ENCODE peak calls at places on chromosomes 7 and 10, in four cellular contexts. L, M, E and N are unnamed samples.

GRCh38 chr7:94420321-94420720 is 25.6 kb downstream of the COL1A2 start:
- DNase-seq in L (no peak), E (no peak), M (no peak), N (peak; percentile 35)

GRCh38 chr10:103800789-103801540 is 54.4 kb downstream of the SH3PXD2A start:
- DNase-seq in M (no peak), E (no peak), L (peak; percentile 24), N (peak; percentile 82)

GRCh38 chr7:92830532-92831110 is 5.8 kb downstream of the CDK6 start:
- DNase-seq in E (no peak), M (no peak), L (no peak), N (peak; percentile 46)

GRCh38 chr7:22319424-22320403 is 37.2 kb downstream of the RAPGEF5 start:
- DNase-seq in M (no peak), L (no peak), E (no peak), N (no peak)

GRCh38 chr7:32378991-32379390 is 111.2 kb downstream of the LSM5 start:
- DNase-seq in E (no peak), M (no peak), L (no peak), N (no peak)

GRCh38 chr10:30818010-30818660 is 188.6 kb upstream of the LYZL2 start:
- DNase-seq in E (peak; percentile 16), L (no peak), M (peak; percentile 92), N (peak; percentile 58)

GRCh38 chr7:93944673-93945072 is 23.1 kb downstream of the GNG11 start:
- DNase-seq in E (no peak), L (no peak), M (peak; percentile 94), N (peak; percentile 38)

GRCh38 chr7:17440831-17441230 is 142.4 kb downstream of the AHR start:
- DNase-seq in L (no peak), E (no peak), M (no peak), N (no peak)

GRCh38 chr10:36303896-36304295 is 661.8 kb upstream of the FZD8 start:
- DNase-seq in E (no peak), M (no peak), L (no peak), N (no peak)

GRCh38 chr7:108684629-108685028 is 115.0 kb downstream of the DNAJB9 start:
- DNase-seq in M (peak; percentile 50), E (no peak), L (no peak), N (no peak)

GRCh38 chr7:1223196-1224092 is 9.2 kb upstream of the UNCX start:
- DNase-seq in L (no peak), M (no peak), E (no peak), N (no peak)

GRCh38 chr10:52678611-52679010 is 94.0 kb downstream of the MBL2 start:
- DNase-seq in L (no peak), E (no peak), M (no peak), N (no peak)

GRCh38 chr10:114719311-114719710 is 61.2 kb upstream of the ABLIM1 start:
- DNase-seq in M (no peak), L (no peak), E (no peak), N (no peak)

GRCh38 chr10:110457851-110458582 is 39.7 kb upstream of the DUSP5 start:
- DNase-seq in E (no peak), L (no peak), M (peak; percentile 14), N (no peak)

GRCh38 chr10:122342293-122343134 is 32.0 kb upstream of the PLEKHA1 start:
- DNase-seq in L (no peak), M (peak; percentile 71), E (peak; percentile 47), N (peak; percentile 51)

GRCh38 chr7:19982841-19983835 is 209.7 kb upstream of the TMEM196 start:
- DNase-seq in M (peak; percentile 58), E (no peak), L (peak; percentile 38), N (peak; percentile 77)

GRCh38 chr7:42272793-42273665 is 36.0 kb upstream of the GLI3 start:
- DNase-seq in L (no peak), E (no peak), M (no peak), N (peak; percentile 59)

GRCh38 chr10:46542567-46543323 is 13.7 kb downstream of the GPRIN2 start:
- DNase-seq in M (no peak), E (no peak), L (no peak), N (no peak)

GRCh38 chr10:62527019-62527827 is 153.1 kb downstream of the ZNF365 start:
- DNase-seq in L (peak; percentile 90), M (no peak), E (no peak), N (no peak)

GRCh38 chr7:148253629-148254028 is 336.9 kb upstream of the C7orf33 start:
- DNase-seq in L (no peak), M (no peak), E (no peak), N (no peak)

GRCh38 chr7:127665922-127666321 is 13.9 kb downstream of the SND1 start:
- DNase-seq in L (no peak), E (no peak), M (no peak), N (no peak)

GRCh38 chr10:86346794-86347665 is 19.6 kb downstream of the GRID1 start:
- DNase-seq in E (no peak), M (no peak), L (no peak), N (no peak)

GRCh38 chr7:118153551-118154177 is 30.3 kb upstream of the LSM8 start:
- DNase-seq in M (peak; percentile 57), E (peak; percentile 58), L (no peak), N (peak; percentile 33)

GRCh38 chr10:22658745-22659410 is 55.5 kb downstream of the PIP4K2A start:
- DNase-seq in L (no peak), E (no peak), M (no peak), N (peak; percentile 48)

GRCh38 chr10:22659901-22660300 is 54.5 kb downstream of the PIP4K2A start:
- DNase-seq in L (no peak), E (no peak), M (no peak), N (no peak)

GRCh38 chr10:22656056-22656455 is 58.3 kb downstream of the PIP4K2A start:
- DNase-seq in M (no peak), E (no peak), L (no peak), N (no peak)

GRCh38 chr10:22657028-22657427 is 57.4 kb downstream of the PIP4K2A start:
- DNase-seq in E (no peak), M (no peak), L (no peak), N (no peak)

GRCh38 chr10:22657566-22658190 is 56.7 kb downstream of the PIP4K2A start:
- DNase-seq in M (no peak), E (no peak), L (no peak), N (peak; percentile 53)
- H3K4me2 ChIP-seq in M (no peak overlapping the region), E (no peak overlapping the region), L (peak overlapping the region; percentile 31), N (no peak overlapping the region)

DNA sequence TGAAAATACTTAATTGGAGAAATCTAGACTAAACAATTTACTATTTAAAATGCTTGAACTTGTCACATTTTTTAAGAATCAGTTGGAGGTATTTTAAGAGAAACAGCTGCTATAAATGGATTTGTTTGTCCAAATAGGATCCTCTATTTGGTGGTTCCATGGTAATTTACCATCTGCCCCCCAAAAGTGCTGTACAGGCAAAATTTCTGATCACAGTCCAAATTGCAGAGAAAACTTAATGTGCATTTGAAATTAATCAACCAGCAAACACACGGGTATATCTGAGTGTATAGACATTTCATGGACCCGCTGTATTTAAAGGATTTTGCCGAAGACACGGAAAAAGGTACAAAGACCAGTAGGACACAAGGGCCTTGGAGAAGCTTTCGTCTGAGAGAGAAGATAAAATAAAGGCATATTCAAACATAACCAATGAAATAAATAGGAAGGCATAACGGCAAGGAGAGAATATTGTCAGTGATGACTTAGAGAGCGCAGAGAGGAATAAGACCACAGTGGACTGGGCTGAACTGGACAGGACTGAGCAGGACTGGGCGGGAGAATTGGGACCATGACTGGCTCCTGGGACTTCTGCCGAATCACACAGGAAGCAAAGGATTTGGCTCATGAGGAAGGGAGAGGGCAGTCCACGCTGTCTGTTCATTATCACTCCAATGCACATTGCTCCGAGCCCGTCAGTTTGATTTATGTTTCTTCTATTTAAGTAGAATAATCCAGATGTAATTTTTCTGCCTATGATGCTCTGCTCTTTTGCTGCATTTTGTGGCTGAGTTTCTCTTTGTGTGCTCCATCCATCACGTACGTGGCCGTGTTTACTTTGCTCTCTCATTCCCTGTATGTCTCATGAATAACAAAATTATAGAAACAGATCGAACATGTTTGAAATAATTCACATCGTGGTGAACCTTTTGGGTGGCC is 112.8 kb downstream of the PRLHR start:
- DNase-seq in L (no peak), M (no peak), E (peak; percentile 48), N (no peak)
- TF ChIP-seq FOS in L (no peak), M (no peak), E (no peak), N (no peak)

GRCh38 chr10:79004311-79004710 is 64.5 kb upstream of the ZMIZ1 start:
- DNase-seq in M (no peak), E (no peak), L (no peak), N (no peak)

GRCh38 chr10:79005126-79005820 is 63.5 kb upstream of the ZMIZ1 start:
- DNase-seq in M (no peak), L (no peak), E (no peak), N (no peak)

GRCh38 chr10:79009144-79009543 is 59.6 kb upstream of the ZMIZ1 start:
- DNase-seq in E (no peak), M (no peak), L (no peak), N (no peak)

GRCh38 chr10:79007037-79007842 is 61.5 kb upstream of the ZMIZ1 start:
- DNase-seq in E (no peak), L (no peak), M (no peak), N (no peak)

GRCh38 chr10:79007843-79008319 is 60.9 kb upstream of the ZMIZ1 start:
- DNase-seq in E (no peak), L (no peak), M (no peak), N (no peak)
- H2AFZ ChIP-seq in E (no peak overlapping the region), L (no peak overlapping the region), M (no peak overlapping the region), N (no peak overlapping the region)

GRCh38 chr10:133306941-133307379 is 1.7 kb downstream of the TUBGCP2 start:
- DNase-seq in M (no peak), L (no peak), E (no peak), N (no peak)
- H3K4me2 ChIP-seq in M (no peak overlapping the region), L (peak overlapping the region; percentile 97), E (peak overlapping the region; percentile 92), N (peak overlapping the region; percentile 100)

GRCh38 chr10:75466886-75467285 is 35.5 kb downstream of the LRMDA start:
- DNase-seq in E (no peak), M (no peak), L (no peak), N (no peak)
- TF ChIP-seq FOS in E (no peak), M (no peak), L (no peak), N (no peak)

GRCh38 chr10:17183110-17183509 is 18.4 kb downstream of the TRDMT1 start:
- DNase-seq in M (no peak), L (no peak), E (no peak), N (no peak)

GRCh38 chr10:17185873-17186272 is 15.6 kb downstream of the TRDMT1 start:
- DNase-seq in E (no peak), M (no peak), L (no peak), N (no peak)

GRCh38 chr10:17179002-17179401 is 22.5 kb downstream of the TRDMT1 start:
- DNase-seq in L (no peak), E (no peak), M (no peak), N (peak; percentile 40)

GRCh38 chr10:17178006-17178405 is 23.5 kb downstream of the TRDMT1 start:
- DNase-seq in E (no peak), M (no peak), L (no peak), N (no peak)

DNA sequence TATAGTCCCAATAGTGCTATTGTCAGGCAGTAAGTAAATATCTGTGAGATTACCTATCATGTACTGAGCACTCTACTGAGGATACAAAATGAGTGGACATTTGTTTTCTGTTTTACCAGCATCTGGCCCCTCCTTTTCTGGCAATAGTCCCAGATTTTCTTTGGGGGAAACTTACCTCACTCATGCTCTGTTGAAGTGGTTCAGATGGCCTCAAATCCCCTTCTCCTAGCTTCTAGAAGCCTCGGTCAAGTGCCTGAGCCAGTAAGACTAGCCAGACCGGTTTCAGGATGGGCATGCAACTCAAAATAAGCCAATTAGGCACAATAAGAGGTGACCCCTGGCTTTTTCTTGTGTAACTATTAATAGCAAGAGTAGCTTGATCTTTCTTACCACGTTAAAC is 19.7 kb downstream of the TRDMT1 start:
- DNase-seq in M (peak; percentile 43), L (no peak), E (no peak), N (no peak)
- H2AFZ ChIP-seq in M (no peak overlapping the region), L (no peak overlapping the region), E (no peak overlapping the region), N (no peak overlapping the region)

GRCh38 chr7:101999420-101999819 is 182.0 kb downstream of the CUX1 start:
- DNase-seq in M (no peak), L (no peak), E (no peak), N (no peak)
- H3K4me2 ChIP-seq in M (no peak overlapping the region), L (no peak overlapping the region), E (no peak overlapping the region), N (no peak overlapping the region)